ENCODE peak calls at places on chromosomes 5 and 9, in nine cellular contexts. R is stimulated activated CD4-positive, alpha-beta T cell treated with anti-CD3 and anti-CD28 coated beads, Interleukin-15, amount 100 ng/mL, for 1 hour; S is AG09309; T is ELR; U is activated T-cell treated with anti-CD3 and anti-CD28 coated beads, Interleukin-2, amount 50 U/mL, for 72 hours; H is activated naive CD4-positive, alpha-beta T cell treated with Interleukin-2 at 50 U/mL for 16 hours; O is KG1; W is HEK293T; C is CD8-positive, alpha-beta memory T cell. F is an unnamed sample.

GRCh38 chr5:150246835-150247234 is 42.7 kb downstream of the CAMK2A start:
- DNase-seq in R (no peak), S (no peak), T (no peak), U (no peak), H (no peak), O (no peak), W (no peak), C (no peak), F (no peak)

GRCh38 chr9:98941946-98942523 is 1.7 kb upstream of the COL15A1 start:
- DNase-seq in R (no peak), S (no peak), T (no peak), U (no peak), H (no peak), O (no peak), W (no peak), C (no peak), F (no peak)

GRCh38 chr5:175855041-175855720 is 16.2 kb upstream of the CPLX2 start:
- DNase-seq in R (no peak), S (no peak), T (no peak), U (no peak), H (no peak), O (no peak), W (no peak), C (no peak), F (no peak)

GRCh38 chr5:171592076-171592475 is 172.6 kb downstream of the FGF18 start:
- DNase-seq in R (no peak), S (no peak), T (no peak), U (no peak), H (no peak), O (no peak), W (no peak), C (no peak), F (no peak)

GRCh38 chr9:120989065-120989464 is 61.0 kb downstream of the C5 start:
- DNase-seq in R (no peak), S (no peak), T (no peak), U (no peak), H (no peak), O (no peak), W (no peak), C (no peak), F (no peak)

GRCh38 chr9:134427153-134427782 is 101.0 kb downstream of the RXRA start:
- DNase-seq in R (no peak), S (no peak), T (no peak), U (no peak), H (no peak), O (no peak), W (no peak), C (no peak), F (no peak)

GRCh38 chr5:77077821-77078176 is 9.3 kb downstream of the ZBED3 start:
- DNase-seq in R (no peak), S (no peak), T (no peak), U (no peak), H (no peak), O (peak), W (no peak), C (no peak), F (no peak)

GRCh38 chr9:134489621-134490380 is 151.8 kb upstream of the COL5A1 start:
- DNase-seq in R (no peak), S (no peak), T (no peak), U (no peak), H (no peak), O (no peak), W (no peak), C (no peak), F (no peak)

GRCh38 chr5:68137451-68138190 is 77.9 kb upstream of the PIK3R1 start:
- DNase-seq in R (no peak), S (peak), T (no peak), U (no peak), H (no peak), O (no peak), W (no peak), C (no peak), F (no peak)

GRCh38 chr9:78316151-78316892 is 19.4 kb downstream of the PSAT1 start:
- DNase-seq in R (no peak), S (no peak), T (no peak), U (no peak), H (no peak), O (no peak), W (no peak), C (no peak), F (no peak)

GRCh38 chr5:174172104-174172965 is 126.8 kb downstream of the NSG2 start:
- DNase-seq in R (no peak), S (no peak), T (no peak), U (no peak), H (no peak), O (no peak), W (no peak), C (no peak), F (no peak)

GRCh38 chr5:161535762-161536161 is 10.8 kb downstream of the GABRB2 start:
- DNase-seq in R (no peak), S (no peak), T (no peak), U (no peak), H (no peak), O (no peak), W (no peak), C (no peak), F (no peak)

GRCh38 chr9:135288941-135289534 is 190.5 kb upstream of the PPP1R26 start:
- DNase-seq in R (no peak), S (no peak), T (no peak), U (no peak), H (no peak), O (no peak), W (no peak), C (no peak), F (peak)

GRCh38 chr9:81388831-81389230 is 300.5 kb downstream of the TLE1 start:
- DNase-seq in R (no peak), S (no peak), T (no peak), U (no peak), H (no peak), O (no peak), W (no peak), C (no peak), F (no peak)

GRCh38 chr9:121538221-121538620 is 38.6 kb upstream of the GGTA1 start:
- DNase-seq in R (no peak), S (no peak), T (no peak), U (no peak), H (no peak), O (no peak), W (no peak), C (no peak), F (no peak)

GRCh38 chr9:95796029-95796428 is 79.5 kb upstream of the ERCC6L2 start:
- DNase-seq in R (no peak), S (no peak), T (no peak), U (no peak), H (no peak), O (no peak), W (no peak), C (no peak), F (no peak)

GRCh38 chr5:63803165-63803564 is 159.1 kb downstream of the HTR1A start:
- DNase-seq in R (no peak), S (no peak), T (no peak), U (no peak), H (no peak), O (no peak), W (no peak), C (no peak), F (no peak)

GRCh38 chr9:107190031-107190935 is 92.8 kb upstream of the RAD23B start:
- DNase-seq in R (no peak), S (no peak), T (peak), U (no peak), H (no peak), O (no peak), W (no peak), C (no peak), F (peak)

F was measured in Daoy.